ENCODE peak calls at places on chromosomes 6 and 20, in six cellular contexts. One of them, this sample, is unnamed.
A peak's percentile ranks its signal among the peaks of the same experiment; 100 is the strongest.

GRCh38 chr6:14372738-14373484 is 255.3 kb downstream of the CD83 start:
- ATAC-seq in IMR-90: no peak
- ATAC-seq in body of pancreas: no peak
- ATAC-seq in left lung: no peak
- ATAC-seq in mucosa of descending colon: peak; percentile 23
- ATAC-seq in omental fat pad: no peak
- ATAC-seq in this sample: no peak

GRCh38 chr6:132752255-132752654 is 5.4 kb downstream of the VNN2 start:
- ATAC-seq in IMR-90: no peak
- ATAC-seq in body of pancreas: no peak
- ATAC-seq in left lung: no peak
- ATAC-seq in mucosa of descending colon: no peak
- ATAC-seq in omental fat pad: no peak
- ATAC-seq in this sample: no peak

GRCh38 chr20:50351541-50351940 is 158.6 kb upstream of the PTPN1 start:
- ATAC-seq in IMR-90: no peak
- ATAC-seq in body of pancreas: no peak
- ATAC-seq in left lung: no peak
- ATAC-seq in mucosa of descending colon: no peak
- ATAC-seq in omental fat pad: no peak
- ATAC-seq in this sample: no peak

GRCh38 chr6:57127763-57128162 is 37.8 kb downstream of the ZNF451 start:
- ATAC-seq in IMR-90: no peak
- ATAC-seq in body of pancreas: no peak
- ATAC-seq in left lung: no peak
- ATAC-seq in mucosa of descending colon: peak; percentile 42
- ATAC-seq in omental fat pad: no peak
- ATAC-seq in this sample: no peak

GRCh38 chr6:35359744-35360348 is 17.5 kb downstream of the PPARD start:
- ATAC-seq in IMR-90: peak; percentile 64
- ATAC-seq in body of pancreas: peak; percentile 78
- ATAC-seq in left lung: peak; percentile 57
- ATAC-seq in mucosa of descending colon: peak; percentile 27
- ATAC-seq in omental fat pad: peak; percentile 25
- ATAC-seq in this sample: peak; percentile 31

GRCh38 chr6:31350973-31351733 is 5.8 kb downstream of the HLA-B start:
- ATAC-seq in IMR-90: no peak
- ATAC-seq in body of pancreas: no peak
- ATAC-seq in left lung: no peak
- ATAC-seq in mucosa of descending colon: peak; percentile 8
- ATAC-seq in omental fat pad: no peak
- ATAC-seq in this sample: no peak

GRCh38 chr6:108739496-108740330 is 108.5 kb upstream of the ARMC2 start:
- ATAC-seq in IMR-90: no peak
- ATAC-seq in body of pancreas: peak; percentile 54
- ATAC-seq in left lung: no peak
- ATAC-seq in mucosa of descending colon: peak; percentile 31
- ATAC-seq in omental fat pad: no peak
- ATAC-seq in this sample: no peak

GRCh38 chr6:157921685-157922367 is 59.8 kb upstream of the SYNJ2 start:
- ATAC-seq in IMR-90: peak; percentile 27
- ATAC-seq in body of pancreas: no peak
- ATAC-seq in left lung: peak; percentile 51
- ATAC-seq in mucosa of descending colon: no peak
- ATAC-seq in omental fat pad: no peak
- ATAC-seq in this sample: peak; percentile 74

GRCh38 chr20:36270744-36271638 is 34.7 kb downstream of the AAR2 start:
- ATAC-seq in IMR-90: no peak
- ATAC-seq in body of pancreas: no peak
- ATAC-seq in left lung: no peak
- ATAC-seq in mucosa of descending colon: no peak
- ATAC-seq in omental fat pad: no peak
- ATAC-seq in this sample: no peak

GRCh38 chr20:49028684-49029083 is 17.4 kb upstream of the CSE1L start:
- ATAC-seq in IMR-90: peak; percentile 87
- ATAC-seq in body of pancreas: no peak
- ATAC-seq in left lung: peak; percentile 42
- ATAC-seq in mucosa of descending colon: no peak
- ATAC-seq in omental fat pad: no peak
- ATAC-seq in this sample: no peak

GRCh38 chr6:150499882-150500312 is 99.8 kb upstream of the PLEKHG1 start:
- ATAC-seq in IMR-90: no peak
- ATAC-seq in body of pancreas: no peak
- ATAC-seq in left lung: no peak
- ATAC-seq in mucosa of descending colon: no peak
- ATAC-seq in omental fat pad: no peak
- ATAC-seq in this sample: no peak

GRCh38 chr6:165707067-165707853 is 44.2 kb upstream of the PDE10A start:
- ATAC-seq in IMR-90: no peak
- ATAC-seq in body of pancreas: no peak
- ATAC-seq in left lung: no peak
- ATAC-seq in mucosa of descending colon: no peak
- ATAC-seq in omental fat pad: no peak
- ATAC-seq in this sample: no peak

GRCh38 chr20:38905375-38905774 is 20.8 kb upstream of the FAM83D start:
- ATAC-seq in IMR-90: no peak
- ATAC-seq in body of pancreas: no peak
- ATAC-seq in left lung: no peak
- ATAC-seq in mucosa of descending colon: no peak
- ATAC-seq in omental fat pad: no peak
- ATAC-seq in this sample: no peak

GRCh38 chr20:38902601-38903000 is 23.6 kb upstream of the FAM83D start:
- ATAC-seq in IMR-90: no peak
- ATAC-seq in body of pancreas: no peak
- ATAC-seq in left lung: no peak
- ATAC-seq in mucosa of descending colon: no peak
- ATAC-seq in omental fat pad: no peak
- ATAC-seq in this sample: no peak

GRCh38 chr20:38903335-38903734 is 22.9 kb upstream of the FAM83D start:
- ATAC-seq in IMR-90: no peak
- ATAC-seq in body of pancreas: no peak
- ATAC-seq in left lung: no peak
- ATAC-seq in mucosa of descending colon: no peak
- ATAC-seq in omental fat pad: no peak
- ATAC-seq in this sample: no peak

GRCh38 chr20:38907918-38908677 is 18.1 kb upstream of the FAM83D start:
- ATAC-seq in IMR-90: no peak
- ATAC-seq in body of pancreas: no peak
- ATAC-seq in left lung: no peak
- ATAC-seq in mucosa of descending colon: no peak
- ATAC-seq in omental fat pad: no peak
- ATAC-seq in this sample: no peak
- TF ChIP-seq CTCF in IMR-90: no peak
- TF ChIP-seq CTCF in body of pancreas: no peak
- TF ChIP-seq CTCF in left lung: no peak
- TF ChIP-seq CTCF in mucosa of descending colon: no peak
- TF ChIP-seq CTCF in omental fat pad: no peak
- TF ChIP-seq CTCF in this sample: no peak

DNA sequence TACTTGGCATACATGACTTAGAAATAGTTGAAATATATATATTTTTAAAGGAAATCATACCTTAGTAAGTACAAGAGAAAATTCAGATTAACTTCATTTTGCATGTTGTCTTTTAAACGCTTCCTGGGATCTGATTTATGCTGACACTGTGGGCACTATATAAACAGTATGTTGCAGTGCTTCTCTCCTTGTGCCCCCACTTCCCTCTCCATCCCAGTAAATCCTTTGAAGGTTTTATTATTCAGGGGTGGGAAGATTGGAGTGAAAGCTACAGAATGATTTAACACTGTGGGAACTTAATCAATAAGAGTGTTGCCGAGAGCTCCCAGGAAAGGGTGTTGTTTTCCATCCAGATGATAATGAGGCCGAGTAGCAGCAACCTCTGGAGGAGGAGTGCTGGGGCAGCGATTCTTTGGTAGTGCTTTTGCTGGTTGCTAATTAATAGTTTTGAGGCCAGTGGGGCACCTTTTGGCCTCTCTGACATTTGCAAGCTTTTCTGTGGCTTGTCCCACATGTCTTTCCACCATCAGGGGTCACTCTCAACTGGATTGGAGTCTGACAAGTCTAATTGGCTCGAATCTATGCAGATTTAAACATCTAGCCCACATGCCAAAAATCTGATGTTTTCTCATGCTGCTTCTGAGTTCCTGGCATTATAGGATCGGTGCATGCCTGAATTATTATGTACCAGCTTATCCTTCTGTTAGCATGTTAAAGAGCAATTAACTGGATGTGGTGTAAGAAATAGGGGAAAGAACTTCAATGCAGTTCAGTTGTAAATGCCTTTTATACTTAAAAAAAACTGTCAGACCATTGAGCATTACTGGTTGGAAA is 183.1 kb upstream of the MMS22L start:
- ATAC-seq in IMR-90: no peak
- ATAC-seq in body of pancreas: no peak
- ATAC-seq in left lung: no peak
- ATAC-seq in mucosa of descending colon: no peak
- ATAC-seq in omental fat pad: no peak
- ATAC-seq in this sample: no peak
- TF ChIP-seq CTCF in IMR-90: no peak
- TF ChIP-seq CTCF in body of pancreas: no peak
- TF ChIP-seq CTCF in left lung: no peak
- TF ChIP-seq CTCF in mucosa of descending colon: no peak
- TF ChIP-seq CTCF in omental fat pad: no peak
- TF ChIP-seq CTCF in this sample: no peak

GRCh38 chr6:85641916-85642773 is 541 bp downstream of the SYNCRIP start:
- ATAC-seq in IMR-90: no peak
- ATAC-seq in body of pancreas: peak; percentile 3
- ATAC-seq in left lung: peak; percentile 1
- ATAC-seq in mucosa of descending colon: peak; percentile 5
- ATAC-seq in omental fat pad: peak; percentile 9
- ATAC-seq in this sample: no peak
- TF ChIP-seq CTCF in IMR-90: no peak
- TF ChIP-seq CTCF in body of pancreas: peak; percentile 17
- TF ChIP-seq CTCF in left lung: peak; percentile 14
- TF ChIP-seq CTCF in mucosa of descending colon: no peak
- TF ChIP-seq CTCF in omental fat pad: no peak
- TF ChIP-seq CTCF in this sample: no peak

GRCh38 chr20:45539382-45539781 is at the start of gene WFDC6:
- ATAC-seq in IMR-90: no peak
- ATAC-seq in body of pancreas: no peak
- ATAC-seq in left lung: no peak
- ATAC-seq in mucosa of descending colon: no peak
- ATAC-seq in omental fat pad: no peak
- ATAC-seq in this sample: no peak

DNA sequence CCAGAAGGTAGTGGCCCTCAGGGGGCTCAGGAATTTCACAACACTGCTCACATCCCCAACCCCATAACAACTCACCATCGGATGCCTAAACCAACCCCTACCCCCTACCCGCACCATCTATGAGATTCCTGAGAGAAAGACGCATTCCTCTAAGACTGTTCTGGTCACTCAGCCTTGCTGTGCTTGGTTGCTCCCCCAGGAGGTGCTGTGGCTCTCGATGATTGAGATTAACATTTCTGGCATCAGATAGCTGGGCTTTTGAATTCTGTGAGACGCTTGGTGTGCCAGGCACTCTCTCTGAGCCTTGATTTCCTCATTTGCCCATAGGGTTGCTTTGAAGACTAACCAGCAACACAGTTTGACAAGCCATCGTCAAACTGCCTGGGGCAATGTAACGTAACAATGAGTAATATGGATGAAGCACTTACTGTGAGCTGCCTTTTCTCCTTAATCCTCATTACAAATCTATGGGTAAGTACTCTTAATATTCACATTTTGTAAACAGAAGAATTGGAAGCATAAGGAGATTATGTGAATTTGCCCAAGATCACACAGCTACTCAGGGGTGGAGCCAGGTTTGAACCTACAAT is 978 bp downstream of the WFDC6 start:
- ATAC-seq in IMR-90: no peak
- ATAC-seq in body of pancreas: no peak
- ATAC-seq in left lung: no peak
- ATAC-seq in mucosa of descending colon: no peak
- ATAC-seq in omental fat pad: no peak
- ATAC-seq in this sample: no peak
- TF ChIP-seq CTCF in IMR-90: no peak
- TF ChIP-seq CTCF in body of pancreas: no peak
- TF ChIP-seq CTCF in left lung: no peak
- TF ChIP-seq CTCF in mucosa of descending colon: no peak
- TF ChIP-seq CTCF in omental fat pad: no peak
- TF ChIP-seq CTCF in this sample: no peak

GRCh38 chr6:116395647-116396046 is 24.9 kb downstream of the DSE start:
- ATAC-seq in IMR-90: no peak
- ATAC-seq in body of pancreas: no peak
- ATAC-seq in left lung: no peak
- ATAC-seq in mucosa of descending colon: no peak
- ATAC-seq in omental fat pad: no peak
- ATAC-seq in this sample: no peak

GRCh38 chr6:116396451-116396850 is 25.7 kb downstream of the DSE start:
- ATAC-seq in IMR-90: no peak
- ATAC-seq in body of pancreas: no peak
- ATAC-seq in left lung: no peak
- ATAC-seq in mucosa of descending colon: no peak
- ATAC-seq in omental fat pad: no peak
- ATAC-seq in this sample: no peak

GRCh38 chr6:116390571-116390970 is 19.8 kb downstream of the DSE start:
- ATAC-seq in IMR-90: no peak
- ATAC-seq in body of pancreas: no peak
- ATAC-seq in left lung: no peak
- ATAC-seq in mucosa of descending colon: no peak
- ATAC-seq in omental fat pad: no peak
- ATAC-seq in this sample: no peak

GRCh38 chr6:116392158-116393032 is 21.6 kb downstream of the DSE start:
- ATAC-seq in IMR-90: no peak
- ATAC-seq in body of pancreas: no peak
- ATAC-seq in left lung: peak; percentile 52
- ATAC-seq in mucosa of descending colon: peak; percentile 41
- ATAC-seq in omental fat pad: no peak
- ATAC-seq in this sample: no peak

GRCh38 chr6:116393430-116393829 is 22.7 kb downstream of the DSE start:
- ATAC-seq in IMR-90: no peak
- ATAC-seq in body of pancreas: no peak
- ATAC-seq in left lung: peak; percentile 30
- ATAC-seq in mucosa of descending colon: peak; percentile 48
- ATAC-seq in omental fat pad: peak; percentile 48
- ATAC-seq in this sample: no peak
- TF ChIP-seq CTCF in IMR-90: peak; percentile 7
- TF ChIP-seq CTCF in body of pancreas: no peak
- TF ChIP-seq CTCF in left lung: no peak
- TF ChIP-seq CTCF in mucosa of descending colon: no peak
- TF ChIP-seq CTCF in omental fat pad: no peak
- TF ChIP-seq CTCF in this sample: peak; percentile 7

GRCh38 chr6:17816921-17817611 is 110.3 kb upstream of the NUP153 start:
- ATAC-seq in IMR-90: peak; percentile 90
- ATAC-seq in body of pancreas: no peak
- ATAC-seq in left lung: no peak
- ATAC-seq in mucosa of descending colon: peak; percentile 76
- ATAC-seq in omental fat pad: no peak
- ATAC-seq in this sample: no peak
- TF ChIP-seq CTCF in IMR-90: peak; percentile 48
- TF ChIP-seq CTCF in body of pancreas: no peak
- TF ChIP-seq CTCF in left lung: no peak
- TF ChIP-seq CTCF in mucosa of descending colon: no peak
- TF ChIP-seq CTCF in omental fat pad: no peak
- TF ChIP-seq CTCF in this sample: no peak

DNA sequence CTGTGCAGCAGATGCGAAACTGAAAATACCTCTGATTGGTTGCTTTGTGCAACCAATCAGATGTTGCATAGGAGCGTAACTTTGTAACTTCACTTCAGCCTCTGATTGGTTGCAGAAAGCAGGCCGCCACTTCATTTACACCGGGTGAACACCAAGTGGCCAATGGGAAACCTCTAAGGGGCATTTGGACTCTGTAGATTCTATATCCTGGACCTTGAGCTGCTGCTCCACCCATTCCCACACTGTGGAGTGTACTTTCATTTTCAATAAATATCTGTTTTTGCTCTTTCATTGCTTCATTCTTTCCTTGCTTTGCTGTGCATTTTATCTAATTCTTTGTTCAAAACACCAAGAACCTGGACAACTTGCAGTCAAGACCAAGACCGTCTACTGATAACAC is 14.1 kb upstream of the NXT1 start:
- ATAC-seq in IMR-90: no peak
- ATAC-seq in body of pancreas: no peak
- ATAC-seq in left lung: no peak
- ATAC-seq in mucosa of descending colon: peak; percentile 65
- ATAC-seq in omental fat pad: no peak
- ATAC-seq in this sample: no peak
- TF ChIP-seq CTCF in IMR-90: no peak
- TF ChIP-seq CTCF in body of pancreas: no peak
- TF ChIP-seq CTCF in left lung: no peak
- TF ChIP-seq CTCF in mucosa of descending colon: no peak
- TF ChIP-seq CTCF in omental fat pad: no peak
- TF ChIP-seq CTCF in this sample: no peak

This sample was measured in gastroesophageal sphincter.